ENCODE peak calls at places on chromosomes 3 and 15, in seven cellular contexts. Y is heart left ventricle; I is mesendoderm; Z is GM23248; U is heart right ventricle; D is CD8-positive, alpha-beta memory T cell; T is keratinocyte. S is an unnamed sample.

GRCh38 chr3:129950318-129951046 is 24.0 kb upstream of the TRH start:
- DNase-seq in Z (no peak), I (no peak), Y (no peak), T (no peak), U (no peak), D (no peak), S (no peak)

GRCh38 chr15:28975766-28976179 is 90.0 kb downstream of the APBA2 start:
- DNase-seq in I (peak; percentile 69), Y (no peak), T (no peak), D (peak; percentile 74), U (no peak), Z (peak; percentile 54), S (no peak)

GRCh38 chr3:39869890-39870289 is 60.5 kb downstream of the MYRIP start:
- DNase-seq in Y (no peak), D (no peak), U (no peak), T (no peak), Z (no peak), I (peak; percentile 59), S (no peak)

GRCh38 chr3:98806583-98806982 is 43.4 kb downstream of the ST3GAL6 start:
- DNase-seq in D (no peak), T (no peak), Z (no peak), U (no peak), I (no peak), Y (no peak), S (no peak)

GRCh38 chr3:197302696-197303341 is 4.4 kb upstream of the DLG1 start:
- DNase-seq in Y (no peak), D (no peak), T (no peak), U (no peak), Z (peak; percentile 84), I (no peak), S (no peak)

GRCh38 chr3:117844676-117845075 is 1135.1 kb downstream of the TUSC7 start:
- DNase-seq in T (no peak), I (no peak), Z (peak; percentile 63), Y (no peak), U (no peak), D (no peak), S (no peak)

GRCh38 chr3:23751485-23751811 is 54.3 kb upstream of the UBE2E1 start:
- DNase-seq in Z (no peak), T (no peak), I (peak; percentile 96), Y (peak; percentile 36), U (peak; percentile 32), D (no peak), S (no peak)

GRCh38 chr3:12139111-12139511 is 19.6 kb downstream of the TIMP4 start:
- DNase-seq in Y (no peak), I (peak; percentile 66), Z (peak; percentile 64), U (peak; percentile 39), D (no peak), T (no peak), S (no peak)

GRCh38 chr3:52091566-52092290 is 35.4 kb upstream of the DUSP7 start:
- DNase-seq in Y (no peak), I (no peak), T (no peak), U (no peak), Z (peak; percentile 72), D (no peak), S (peak; percentile 31)

GRCh38 chr15:40844543-40844981 is 714 bp downstream of the SPINT1 start:
- DNase-seq in D (peak; percentile 21), U (no peak), T (no peak), Z (peak; percentile 42), I (peak; percentile 47), Y (peak; percentile 23), S (no peak)

GRCh38 chr3:141812586-141812985 is 49.4 kb downstream of the GRK7 start:
- DNase-seq in U (no peak), T (no peak), Z (no peak), I (no peak), Y (no peak), D (no peak), S (no peak)

GRCh38 chr3:71511037-71511436 is 72.5 kb downstream of the FOXP1 start:
- DNase-seq in Z (peak; percentile 72), U (no peak), Y (no peak), I (peak; percentile 75), T (no peak), D (no peak), S (no peak)

GRCh38 chr3:66196633-66197032 is 24.2 kb upstream of the SLC25A26 start:
- DNase-seq in D (no peak), Z (peak; percentile 39), Y (no peak), T (no peak), U (no peak), I (no peak), S (no peak)

GRCh38 chr15:68642491-68642845 is 63.7 kb downstream of the CORO2B start:
- DNase-seq in Y (no peak), D (no peak), T (no peak), I (peak; percentile 92), Z (no peak), U (no peak), S (no peak)

GRCh38 chr3:119783883-119784282 is 2.0 kb downstream of the NR1I2 start:
- DNase-seq in U (no peak), I (no peak), Z (no peak), T (no peak), D (no peak), Y (no peak), S (no peak)

GRCh38 chr3:188282871-188283270 is 128.9 kb downstream of the LPP start:
- DNase-seq in D (no peak), U (no peak), Y (no peak), Z (no peak), T (no peak), I (no peak), S (no peak)
- H3K27ac ChIP-seq in D (no peak overlapping the region), U (peak overlapping the region; percentile 63), Y (peak overlapping the region; percentile 51), Z (no peak overlapping the region), T (no peak overlapping the region), I (no peak overlapping the region), S (peak overlapping the region; percentile 94)

DNA sequence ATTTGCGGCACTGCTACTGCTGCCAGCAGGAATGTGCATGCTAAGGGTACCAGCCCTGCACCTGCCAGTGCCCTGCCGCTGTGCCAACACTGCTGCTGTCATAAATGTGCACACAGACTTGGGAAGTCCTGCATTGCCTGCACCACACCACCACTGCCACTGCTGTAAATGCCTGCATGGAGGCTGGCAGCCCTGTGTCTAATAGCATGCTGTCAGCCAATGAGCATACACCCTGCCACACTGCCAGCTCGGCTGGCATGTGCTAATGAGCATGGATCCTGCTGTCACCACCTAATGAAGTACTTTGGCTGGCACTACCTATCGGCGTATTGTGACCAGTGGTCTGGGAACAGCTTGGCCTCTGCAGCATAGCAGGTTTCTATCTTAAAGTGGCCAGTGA is 981.8 kb upstream of the GBE1 start:
- DNase-seq in I (no peak), D (no peak), Z (no peak), U (no peak), Y (no peak), T (no peak), S (no peak)
- H3K4me1 ChIP-seq in I (no peaks in the 10 kb centered on the region), D (no peaks in the 10 kb centered on the region), Z (no peaks in the 10 kb centered on the region), U (no peaks in the 10 kb centered on the region), Y (no peaks in the 10 kb centered on the region), T (no peaks in the 10 kb centered on the region), S (no peaks in the 10 kb centered on the region)

DNA sequence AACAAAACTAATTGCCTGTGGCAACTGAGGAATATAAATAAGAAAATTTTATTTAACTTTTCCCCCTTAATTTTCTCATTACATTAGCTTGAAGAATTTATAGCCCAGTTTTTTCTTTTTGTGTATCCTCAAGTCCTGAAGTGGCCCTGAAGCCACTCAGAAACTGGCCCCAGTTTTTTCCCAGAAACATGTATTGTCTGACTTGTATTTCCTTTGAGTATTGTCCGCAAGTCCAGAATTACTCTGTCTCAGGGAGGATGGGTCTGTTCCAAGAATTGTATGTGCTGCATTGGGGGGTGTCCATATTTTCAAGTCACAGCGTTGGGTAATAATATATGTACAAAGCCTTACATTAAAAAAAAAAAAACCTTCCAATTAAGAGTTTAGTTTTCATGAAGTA is 149.7 kb upstream of the IL12A start:
- DNase-seq in Y (no peak), Z (no peak), D (no peak), U (no peak), T (no peak), I (no peak), S (no peak)
- H3K27ac ChIP-seq in Y (peak overlapping the region; percentile 82), Z (no peak overlapping the region), D (no peak overlapping the region), U (peak overlapping the region; percentile 81), T (no peak overlapping the region), I (no peak overlapping the region), S (no peak overlapping the region)

GRCh38 chr3:188209740-188210139 is 55.8 kb downstream of the LPP start:
- DNase-seq in Y (no peak), U (no peak), Z (peak; percentile 26), I (no peak), T (no peak), D (no peak), S (no peak)
- H3K4me1 ChIP-seq in Y (peaks cover 10% of the 10 kb centered on the region), U (peaks cover 49% of the 10 kb centered on the region), Z (peaks cover 30% of the 10 kb centered on the region), I (peaks cover 6% of the 10 kb centered on the region), T (peaks cover 3% of the 10 kb centered on the region), D (no peaks in the 10 kb centered on the region), S (peaks cover 49% of the 10 kb centered on the region)

DNA sequence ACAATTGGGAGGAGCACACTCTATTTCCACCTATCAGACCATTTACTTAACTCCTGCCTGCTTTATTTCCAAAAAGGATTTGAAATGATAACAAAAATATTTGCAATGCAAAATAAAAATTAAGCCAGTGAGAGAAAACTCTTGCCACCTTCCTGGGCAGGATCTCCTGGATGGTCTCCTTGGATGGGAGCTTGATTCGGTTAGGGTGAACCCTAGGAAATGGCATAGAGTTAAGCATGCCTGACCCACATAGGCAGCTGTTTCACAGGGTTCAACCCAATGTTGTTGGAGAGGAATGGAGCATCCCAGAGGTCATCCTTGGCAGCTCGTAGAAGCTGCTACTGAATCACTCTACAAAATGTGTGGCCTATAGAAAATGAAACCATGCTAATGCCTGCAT is 83.8 kb downstream of the TGFBR2 start:
- DNase-seq in D (no peak), T (no peak), U (no peak), Y (no peak), Z (no peak), I (no peak), S (no peak)
- H3K27ac ChIP-seq in D (no peak overlapping the region), T (no peak overlapping the region), U (peak overlapping the region; percentile 67), Y (peak overlapping the region; percentile 42), Z (no peak overlapping the region), I (no peak overlapping the region), S (peak overlapping the region; percentile 65)

GRCh38 chr3:63976862-63977180 is 46.5 kb downstream of the PSMD6 start:
- DNase-seq in D (no peak), I (no peak), Z (no peak), Y (no peak), U (no peak), T (no peak), S (no peak)

GRCh38 chr3:63977893-63978292 is 45.4 kb downstream of the PSMD6 start:
- DNase-seq in U (no peak), Z (peak; percentile 53), D (no peak), Y (no peak), I (no peak), T (no peak), S (no peak)

GRCh38 chr3:63974451-63974850 is 48.8 kb downstream of the PSMD6 start:
- DNase-seq in Y (no peak), I (no peak), U (no peak), T (no peak), D (no peak), Z (no peak), S (no peak)

GRCh38 chr3:63976166-63976861 is 47.0 kb downstream of the PSMD6 start:
- DNase-seq in I (no peak), Y (no peak), U (no peak), Z (peak; percentile 96), D (no peak), T (no peak), S (no peak)

DNA sequence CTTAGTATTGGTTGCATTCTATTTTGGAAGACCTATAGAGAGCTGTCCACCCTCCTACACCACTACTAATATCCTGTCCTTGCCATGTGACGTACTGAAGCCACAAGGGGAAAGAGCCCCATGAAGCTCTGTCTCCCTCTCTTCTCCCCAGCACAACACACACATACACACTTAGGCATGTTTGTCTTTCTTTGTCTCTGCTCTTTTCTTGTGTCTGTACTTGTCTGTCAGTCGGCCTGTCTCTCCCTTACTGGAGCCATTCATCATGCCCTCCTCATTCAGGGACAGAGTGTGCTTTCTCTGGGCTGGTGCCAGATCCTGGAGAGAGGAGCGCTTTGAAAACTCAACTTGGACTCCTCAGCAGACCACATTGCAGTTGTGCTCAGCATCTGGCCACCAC is 47.6 kb downstream of the PSMD6 start:
- DNase-seq in I (no peak), D (no peak), Z (peak; percentile 57), U (peak; percentile 58), Y (peak; percentile 52), T (no peak), S (no peak)
- H3K4me1 ChIP-seq in I (peaks cover 14% of the 10 kb centered on the region), D (peaks cover 92% of the 10 kb centered on the region), Z (peaks cover 57% of the 10 kb centered on the region), U (peaks cover 47% of the 10 kb centered on the region), Y (peaks cover 22% of the 10 kb centered on the region), T (peaks cover 50% of the 10 kb centered on the region), S (peaks cover 3% of the 10 kb centered on the region)